ENCODE peak calls at places on chromosomes 6 and 20, in four cellular contexts. E is SK-MEL-5, T is breast epithelium, Y is ACHN. I is an unnamed sample.

GRCh38 chr6:112903361-112903760 is 556.2 kb downstream of the RFPL4B start:
- DNase-seq in E (no peak), T (no peak), Y (no peak), I (no peak)

GRCh38 chr6:37954791-37955190 is 135.3 kb downstream of the ZFAND3 start:
- DNase-seq in T (no peak), E (no peak), Y (no peak), I (no peak)

GRCh38 chr6:142805042-142805441 is 139.9 kb downstream of the HIVEP2 start:
- DNase-seq in Y (no peak), E (no peak), T (no peak), I (no peak)

GRCh38 chr6:7219310-7219709 is 93.7 kb downstream of the SSR1 start:
- DNase-seq in T (no peak), E (no peak), Y (peak), I (no peak)

GRCh38 chr20:32278199-32278643 is 770 bp downstream of the KIF3B start:
- DNase-seq in Y (no peak), T (no peak), E (no peak), I (no peak)

GRCh38 chr6:159043986-159044385 is 805 bp downstream of the TAGAP start:
- DNase-seq in Y (no peak), T (no peak), E (no peak), I (no peak)

GRCh38 chr20:1266167-1266973 is at the start of gene SNPH:
- DNase-seq in T (peak), Y (peak), E (peak), I (peak)

GRCh38 chr6:155340464-155341129 is 26.3 kb upstream of the TFB1M start:
- DNase-seq in E (peak), Y (peak), T (no peak), I (no peak)

GRCh38 chr6:155024628-155025027 is 29.5 kb downstream of the TIAM2 start:
- DNase-seq in T (no peak), E (no peak), Y (no peak), I (no peak)

GRCh38 chr20:9442858-9443257 is 71.5 kb upstream of the LAMP5 start:
- DNase-seq in Y (no peak), T (no peak), E (no peak), I (peak)

GRCh38 chr6:53765270-53765669 is 29.5 kb upstream of the LRRC1 start:
- DNase-seq in E (no peak), T (no peak), Y (no peak), I (no peak)

GRCh38 chr20:25065625-25066338 is 7.8 kb upstream of the ACSS1 start:
- DNase-seq in E (peak), Y (peak), T (peak), I (peak)

GRCh38 chr20:32483351-32484220 is 101.5 kb downstream of the NOL4L start:
- DNase-seq in Y (peak), E (peak), T (no peak), I (peak)

GRCh38 chr6:116328528-116328903 is 42.2 kb upstream of the DSE start:
- DNase-seq in T (no peak), E (no peak), Y (no peak), I (no peak)

GRCh38 chr20:17560344-17561074 is 9.4 kb upstream of the DSTN start:
- DNase-seq in Y (no peak), E (no peak), T (no peak), I (no peak)

GRCh38 chr20:10469599-10469998 is 34.5 kb downstream of the SLX4IP start:
- DNase-seq in T (peak), E (peak), Y (peak), I (peak)

GRCh38 chr6:100116409-100117194 is 122.6 kb upstream of the MCHR2 start:
- DNase-seq in Y (peak), T (no peak), E (peak), I (peak)

GRCh38 chr6:135521431-135521830 is 23.9 kb upstream of the AHI1 start:
- DNase-seq in T (no peak), E (no peak), Y (no peak), I (no peak)

GRCh38 chr6:138498575-138499302 is 555 bp downstream of the NHSL1 start:
- DNase-seq in Y (peak), T (no peak), E (no peak), I (no peak)

GRCh38 chr20:10522328-10522727 is 87.2 kb downstream of the SLX4IP start:
- DNase-seq in T (no peak), Y (no peak), E (no peak), I (peak)

GRCh38 chr6:140931581-140931980 is 1201.1 kb upstream of the GJE1 start:
- DNase-seq in E (no peak), T (no peak), Y (no peak), I (no peak)

GRCh38 chr20:57080796-57081195 is 185.6 kb downstream of the BMP7 start:
- DNase-seq in E (peak), T (no peak), Y (no peak), I (no peak)

GRCh38 chr20:52984451-52984810 is 12.3 kb downstream of the TSHZ2 start:
- DNase-seq in Y (no peak), E (no peak), T (no peak), I (no peak)

GRCh38 chr6:35483490-35483889 is 13.4 kb downstream of the TEAD3 start:
- DNase-seq in T (no peak), Y (no peak), E (no peak), I (no peak)

GRCh38 chr6:41059569-41059968 is 6.6 kb downstream of the APOBEC2 start:
- DNase-seq in T (no peak), Y (peak), E (no peak), I (no peak)